ENCODE peak calls at places on chromosomes 3 and 15, in four cellular contexts. K is A549, X is H1, B is K562. H is an unnamed sample.

GRCh38 chr15:76158815-76159214 is 99.0 kb downstream of the TMEM266 start:
- DNase-seq in K (no peak), B (no peak), X (no peak), H (no peak)

GRCh38 chr3:56131976-56132590 is 336.2 kb downstream of the ERC2 start:
- DNase-seq in X (no peak), K (peak), B (peak), H (peak)

GRCh38 chr3:100269410-100270217 is 8.8 kb downstream of the TBC1D23 start:
- DNase-seq in B (no peak), K (no peak), X (no peak), H (no peak)

GRCh38 chr15:33326908-33327307 is 16.1 kb downstream of the RYR3 start:
- DNase-seq in K (no peak), B (no peak), X (no peak), H (no peak)

GRCh38 chr15:75650908-75651809 is 3.4 kb downstream of the SNX33 start:
- DNase-seq in K (no peak), X (no peak), B (peak), H (peak)

GRCh38 chr15:101613130-101614000 is 38.8 kb downstream of the TM2D3 start:
- DNase-seq in X (no peak), B (peak), K (no peak), H (peak)

GRCh38 chr3:27253831-27254230 is 115.4 kb downstream of the NEK10 start:
- DNase-seq in B (no peak), X (peak), K (peak), H (peak)

GRCh38 chr15:69562564-69562963 is 109.9 kb downstream of the RPLP1 start:
- DNase-seq in X (no peak), B (no peak), K (no peak), H (no peak)

GRCh38 chr15:97761124-97761523 is 199.4 kb upstream of the ARRDC4 start:
- DNase-seq in K (no peak), B (no peak), X (no peak), H (no peak)

GRCh38 chr3:33025648-33026178 is 71.2 kb downstream of the GLB1 start:
- DNase-seq in B (no peak), K (no peak), X (no peak), H (no peak)

GRCh38 chr3:170222647-170223541 is 670 bp downstream of the PRKCI start:
- DNase-seq in K (peak), X (no peak), B (peak), H (peak)

GRCh38 chr3:157204880-157205279 is 44.9 kb upstream of the CCNL1 start:
- DNase-seq in B (no peak), K (no peak), X (no peak), H (no peak)

GRCh38 chr15:92294759-92295158 is 98.9 kb upstream of the ST8SIA2 start:
- DNase-seq in K (no peak), B (peak), X (no peak), H (no peak)

GRCh38 chr3:98839846-98840245 is 61.6 kb downstream of the DCBLD2 start:
- DNase-seq in X (no peak), B (no peak), K (no peak), H (no peak)

GRCh38 chr3:109445210-109445609 is 107.9 kb upstream of the DPPA4 start:
- DNase-seq in X (no peak), K (no peak), B (no peak), H (no peak)

GRCh38 chr3:79937567-79937966 is 169.8 kb upstream of the ROBO1 start:
- DNase-seq in B (no peak), K (peak), X (peak), H (no peak)

GRCh38 chr3:10294030-10294591 is 1.4 kb upstream of the GHRL start:
- DNase-seq in X (no peak), K (no peak), B (no peak), H (no peak)

GRCh38 chr15:29682781-29683180 is 139.5 kb downstream of the TJP1 start:
- DNase-seq in X (no peak), B (no peak), K (no peak), H (no peak)

GRCh38 chr15:30870681-30871080 is 33.0 kb upstream of the FAN1 start:
- DNase-seq in X (no peak), K (no peak), B (no peak), H (no peak)

GRCh38 chr15:37108725-37109124 is 8.4 kb upstream of the MEIS2 start:
- DNase-seq in X (no peak), B (no peak), K (no peak), H (no peak)

GRCh38 chr15:101014276-101014675 is 95.1 kb downstream of the LRRK1 start:
- DNase-seq in X (no peak), B (no peak), K (no peak), H (no peak)

GRCh38 chr15:57086857-57087427 is 168.5 kb downstream of the TCF12 start:
- DNase-seq in K (no peak), X (no peak), B (no peak), H (no peak)

DNA sequence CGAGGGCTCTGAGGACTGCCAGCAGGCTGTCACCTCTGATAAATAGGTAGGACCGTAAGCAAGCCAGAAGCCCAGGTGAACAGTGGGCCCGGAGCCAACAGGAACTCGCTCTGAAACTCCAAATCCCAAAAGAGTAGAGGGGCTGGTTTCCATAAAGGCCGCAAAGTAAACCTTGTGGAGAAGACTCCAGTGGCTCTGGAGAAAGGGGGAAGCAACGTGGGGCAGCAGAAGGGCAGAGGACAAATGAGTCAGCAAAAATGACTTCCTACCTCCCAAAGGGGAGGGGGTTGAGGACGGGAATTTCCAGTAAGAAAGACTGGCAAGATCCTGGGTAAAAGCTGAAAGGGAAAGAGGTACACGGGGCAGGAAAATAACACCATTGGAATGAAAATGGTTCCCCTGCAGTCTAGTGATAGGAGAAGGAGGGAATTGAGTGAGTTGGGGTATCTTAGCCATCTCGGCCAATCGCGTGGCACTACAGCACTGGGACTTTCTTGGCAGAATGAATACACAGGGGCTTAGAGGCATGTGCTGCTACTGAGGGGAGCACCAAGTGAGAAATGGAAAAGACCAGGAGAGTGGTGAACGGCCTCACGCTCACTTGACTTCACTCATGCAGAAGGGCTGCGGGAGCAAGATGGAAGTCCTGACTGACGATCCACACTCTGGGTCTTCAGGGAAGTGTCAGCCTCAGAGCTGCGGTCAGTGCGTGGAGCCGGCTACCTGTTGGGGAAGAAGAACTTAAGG is 33.2 kb downstream of the BMF start:
- DNase-seq in K (no peak), X (no peak), B (peak), H (no peak)
- TF ChIP-seq RNF2 in K (no peak), X (no peak), B (no peak), H (no peak)

GRCh38 chr3:47384425-47384824 is 3.6 kb downstream of the PTPN23 start:
- DNase-seq in X (no peak), B (no peak), K (no peak), H (no peak)

GRCh38 chr3:47380601-47381316 is at the start of gene PTPN23:
- DNase-seq in X (peak), K (peak), B (peak), H (peak)

GRCh38 chr3:47381317-47382157 is 716 bp downstream of the PTPN23 start:
- DNase-seq in X (peak), B (peak), K (peak), H (peak)

GRCh38 chr3:47385007-47385406 is 4.2 kb downstream of the PTPN23 start:
- DNase-seq in X (no peak), B (no peak), K (no peak), H (peak)

DNA sequence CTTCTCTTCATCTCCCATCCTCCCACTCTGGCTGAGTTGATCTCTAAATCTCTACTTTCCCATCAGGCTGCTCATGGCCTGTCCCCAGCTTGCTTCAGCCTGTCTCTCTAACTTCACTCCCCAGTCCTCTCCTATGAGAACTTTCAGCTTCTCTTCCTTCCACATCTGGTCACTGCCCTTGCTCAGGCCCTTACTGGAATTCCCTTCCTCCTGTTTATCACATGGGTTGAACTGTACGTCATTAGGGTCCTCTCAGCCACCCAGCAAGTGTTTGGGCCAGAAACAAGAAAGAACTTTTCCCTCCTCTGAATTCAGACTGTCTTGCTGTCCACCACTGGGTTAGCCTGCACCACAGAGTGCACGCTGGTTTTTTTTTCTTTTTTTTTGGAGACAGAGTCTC is 5.0 kb downstream of the PTPN23 start:
- DNase-seq in B (no peak), X (no peak), K (no peak), H (no peak)
- TF ChIP-seq RNF2 in B (no peak), X (no peak), K (no peak), H (no peak)

GRCh38 chr3:147940400-147940799 is 531.2 kb downstream of the ZIC1 start:
- DNase-seq in B (no peak), X (no peak), K (no peak), H (no peak)
- TF ChIP-seq RNF2 in B (no peak), X (no peak), K (no peak), H (no peak)

GRCh38 chr3:127483902-127484591 is 106.5 kb downstream of the TPRA1 start:
- DNase-seq in K (no peak), X (no peak), B (no peak), H (no peak)
- TF ChIP-seq RNF2 in K (no peak), X (no peak), B (no peak), H (no peak)

GRCh38 chr15:99707481-99708270 is 25.6 kb downstream of the LYSMD4 start:
- DNase-seq in B (no peak), K (no peak), X (no peak), H (no peak)

GRCh38 chr15:99709243-99709986 is 23.8 kb downstream of the LYSMD4 start:
- DNase-seq in X (no peak), K (no peak), B (no peak), H (no peak)

GRCh38 chr15:99706557-99707303 is 26.5 kb downstream of the LYSMD4 start:
- DNase-seq in K (no peak), B (no peak), X (no peak), H (no peak)

GRCh38 chr15:99711685-99712084 is 21.6 kb downstream of the LYSMD4 start:
- DNase-seq in B (no peak), X (no peak), K (no peak), H (no peak)

DNA sequence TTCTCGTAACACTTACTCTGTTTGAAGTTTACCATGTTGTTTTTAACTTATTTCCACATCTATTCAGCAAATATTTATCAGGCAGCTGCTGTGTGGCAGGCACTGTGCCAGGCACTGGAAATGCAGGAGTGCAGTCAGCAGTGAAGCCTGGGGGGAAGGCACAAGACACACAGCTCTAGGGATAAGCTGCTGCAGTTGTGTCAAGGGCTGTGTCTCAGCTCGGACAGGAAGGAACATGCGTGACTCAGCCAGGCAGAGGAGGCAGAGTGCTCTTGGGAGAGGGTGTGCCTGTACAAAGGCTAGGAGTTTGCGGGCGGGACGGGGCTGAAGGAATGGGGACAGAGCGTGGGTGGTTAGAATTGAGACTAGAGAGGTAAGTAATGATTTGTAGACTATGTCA is 24.7 kb downstream of the LYSMD4 start:
- DNase-seq in K (peak), X (no peak), B (peak), H (no peak)
- TF ChIP-seq RNF2 in K (no peak), X (no peak), B (no peak), H (no peak)

GRCh38 chr3:67947808-67948508 is 293.5 kb upstream of the SUCLG2 start:
- DNase-seq in B (no peak), K (peak), X (peak), H (peak)
- TF ChIP-seq RNF2 in B (no peak), K (no peak), X (no peak), H (no peak)

GRCh38 chr3:127351350-127351749 is 63.5 kb upstream of the PRR20G start:
- DNase-seq in K (no peak), X (no peak), B (no peak), H (no peak)
- TF ChIP-seq RNF2 in K (no peak), X (no peak), B (no peak), H (no peak)

DNA sequence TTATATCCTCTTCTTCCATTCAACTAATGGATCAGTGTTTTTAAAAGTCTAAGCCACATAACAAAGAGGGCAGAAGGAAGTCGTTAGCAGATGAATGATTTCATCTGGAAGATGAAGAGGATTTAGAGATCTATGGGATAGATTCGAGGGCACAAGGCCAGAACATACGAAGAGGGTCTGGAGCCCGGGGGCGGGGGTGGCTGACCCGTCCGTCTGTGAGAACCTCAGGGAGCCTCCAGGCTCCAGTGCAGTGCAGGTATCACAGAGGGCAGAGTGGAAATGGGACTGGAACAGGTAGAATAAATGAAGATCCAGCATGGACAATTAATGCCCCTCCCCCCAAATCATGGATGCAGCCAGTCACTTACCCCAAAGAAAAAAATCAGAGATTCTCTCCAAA is 1.5 kb upstream of the GOLGA8B start:
- DNase-seq in K (no peak), X (no peak), B (no peak), H (no peak)
- TF ChIP-seq RNF2 in K (no peak), X (no peak), B (no peak), H (no peak)